ENCODE peak calls at places on chromosomes 5 and 9, in seven cellular contexts. B is stimulated activated CD8-positive, alpha-beta memory T cell treated with anti-CD3 and anti-CD28 coated beads, Interleukin-7, amount 100 ng/mL, for 24 hours; J is OCI-M1; C is pulmonary artery endothelial cell; G is K562; N is iris pigment epithelial cell; P is SJSA1. M is an unnamed sample.

GRCh38 chr5:61866930-61867329 is 439.1 kb upstream of the KIF2A start:
- DNase-seq in P (no peak), B (no peak), N (peak; percentile 47), J (peak; percentile 86), G (peak; percentile 36), C (no peak), M (no peak)

GRCh38 chr5:169249001-169249400 is 51.9 kb downstream of the SLIT3 start:
- DNase-seq in C (no peak), J (no peak), N (no peak), G (no peak), B (no peak), P (no peak), M (no peak)

GRCh38 chr5:6419340-6419852 is 29.3 kb upstream of the UBE2QL1 start:
- DNase-seq in P (no peak), N (no peak), B (no peak), G (no peak), J (no peak), C (peak; percentile 35), M (no peak)

GRCh38 chr9:115442054-115442453 is 324.1 kb upstream of the TNC start:
- DNase-seq in G (no peak), J (no peak), P (no peak), B (no peak), C (no peak), N (peak; percentile 36), M (no peak)

GRCh38 chr5:83721878-83722779 is 1.5 kb upstream of the HAPLN1 start:
- DNase-seq in C (no peak), N (peak; percentile 80), J (peak; percentile 51), G (peak; percentile 23), P (peak; percentile 88), B (no peak), M (no peak)

GRCh38 chr5:172114875-172115422 is 73.1 kb downstream of the STK10 start:
- DNase-seq in J (peak; percentile 99), C (no peak), G (no peak), B (peak; percentile 52), P (no peak), N (no peak), M (no peak)

GRCh38 chr5:180494510-180495181 is 467 bp downstream of the CNOT6 start:
- DNase-seq in P (no peak), C (no peak), N (peak; percentile 32), G (peak; percentile 54), B (peak; percentile 12), J (peak; percentile 58), M (peak; percentile 26)

GRCh38 chr5:98771389-98772109 is 1.9 kb upstream of the RGMB start:
- DNase-seq in C (no peak), B (no peak), J (peak; percentile 92), G (peak; percentile 74), P (peak; percentile 79), N (peak; percentile 92), M (no peak)

GRCh38 chr9:122056484-122056883 is 36.6 kb downstream of the TTLL11 start:
- DNase-seq in C (no peak), B (no peak), G (peak; percentile 64), N (peak; percentile 14), J (peak; percentile 13), P (no peak), M (no peak)

GRCh38 chr5:99019254-99019653 is 90.4 kb upstream of the CHD1 start:
- DNase-seq in P (no peak), C (no peak), B (no peak), N (peak; percentile 34), J (no peak), G (no peak), M (no peak)

GRCh38 chr9:24498632-24499031 is 47.1 kb downstream of the IZUMO3 start:
- DNase-seq in G (no peak), B (no peak), C (no peak), J (no peak), P (no peak), N (no peak), M (no peak)